ENCODE peak calls at places on chromosome 19, in five cellular contexts. One of them, this sample, is unnamed.

GRCh38 chr19:4077800-4078683 is 11.3 kb upstream of the ZBTB7A start:
- DNase-seq in A549: no peak
- DNase-seq in adrenal gland: peak; percentile 77
- DNase-seq in tibial nerve: peak; percentile 76
- DNase-seq in transverse colon: peak; percentile 86
- DNase-seq in this sample: no peak

GRCh38 chr19:3036119-3036794 is 7.2 kb upstream of the TLE2 start:
- DNase-seq in tibial nerve: peak; percentile 94
- DNase-seq in transverse colon: peak; percentile 96
- DNase-seq in adrenal gland: peak; percentile 96
- DNase-seq in A549: peak; percentile 90
- DNase-seq in this sample: peak; percentile 95

GRCh38 chr19:44539991-44540390 is 10.5 kb upstream of the CEACAM20 start:
- DNase-seq in tibial nerve: no peak
- DNase-seq in A549: no peak
- DNase-seq in transverse colon: no peak
- DNase-seq in adrenal gland: no peak
- DNase-seq in this sample: no peak

GRCh38 chr19:43779147-43779819 is 1.5 kb downstream of the KCNN4 start:
- DNase-seq in A549: no peak
- DNase-seq in adrenal gland: no peak
- DNase-seq in transverse colon: peak; percentile 82
- DNase-seq in tibial nerve: no peak
- DNase-seq in this sample: no peak

GRCh38 chr19:12647490-12648071 is 19.0 kb downstream of the MAN2B1 start:
- DNase-seq in tibial nerve: peak; percentile 18
- DNase-seq in transverse colon: peak; percentile 83
- DNase-seq in adrenal gland: peak; percentile 92
- DNase-seq in A549: no peak
- DNase-seq in this sample: no peak

GRCh38 chr19:13430790-13431582 is 75.3 kb downstream of the CACNA1A start:
- DNase-seq in transverse colon: peak; percentile 33
- DNase-seq in adrenal gland: peak; percentile 56
- DNase-seq in A549: peak; percentile 43
- DNase-seq in tibial nerve: peak; percentile 13
- DNase-seq in this sample: no peak

GRCh38 chr19:24101459-24102122 is 14.6 kb downstream of the ZNF254 start:
- DNase-seq in transverse colon: no peak
- DNase-seq in adrenal gland: no peak
- DNase-seq in tibial nerve: no peak
- DNase-seq in A549: no peak
- DNase-seq in this sample: no peak

GRCh38 chr19:28426110-28426901 is 786.6 kb downstream of the UQCRFS1 start:
- DNase-seq in adrenal gland: no peak
- DNase-seq in transverse colon: no peak
- DNase-seq in A549: no peak
- DNase-seq in tibial nerve: no peak
- DNase-seq in this sample: no peak

GRCh38 chr19:17402982-17403855 is 2.2 kb downstream of the BST2 start:
- DNase-seq in tibial nerve: no peak
- DNase-seq in A549: peak; percentile 49
- DNase-seq in adrenal gland: peak; percentile 80
- DNase-seq in transverse colon: no peak
- DNase-seq in this sample: no peak

GRCh38 chr19:48415395-48415794 is 21.9 kb downstream of the GRIN2D start:
- DNase-seq in A549: peak; percentile 93
- DNase-seq in transverse colon: peak; percentile 92
- DNase-seq in adrenal gland: peak; percentile 88
- DNase-seq in tibial nerve: peak; percentile 74
- DNase-seq in this sample: no peak

GRCh38 chr19:4103073-4103418 is 20.9 kb downstream of the MAP2K2 start:
- DNase-seq in transverse colon: no peak
- DNase-seq in adrenal gland: no peak
- DNase-seq in tibial nerve: no peak
- DNase-seq in A549: no peak
- DNase-seq in this sample: no peak

GRCh38 chr19:19366691-19367396 is 38.6 kb upstream of the GATAD2A start:
- DNase-seq in A549: peak; percentile 90
- DNase-seq in adrenal gland: peak; percentile 78
- DNase-seq in transverse colon: peak; percentile 86
- DNase-seq in tibial nerve: peak; percentile 37
- DNase-seq in this sample: no peak

GRCh38 chr19:39406656-39407393 is at the start of gene ZFP36:
- DNase-seq in A549: peak; percentile 93
- DNase-seq in tibial nerve: peak; percentile 95
- DNase-seq in transverse colon: peak; percentile 96
- DNase-seq in adrenal gland: peak; percentile 94
- DNase-seq in this sample: peak; percentile 98

GRCh38 chr19:36916991-36917390 is 859 bp downstream of the ZNF568 start:
- DNase-seq in adrenal gland: peak; percentile 31
- DNase-seq in transverse colon: no peak
- DNase-seq in tibial nerve: no peak
- DNase-seq in A549: peak; percentile 9
- DNase-seq in this sample: no peak

GRCh38 chr19:49335784-49336481 is 727 bp downstream of the CD37 start:
- DNase-seq in adrenal gland: no peak
- DNase-seq in tibial nerve: no peak
- DNase-seq in transverse colon: no peak
- DNase-seq in A549: no peak
- DNase-seq in this sample: peak; percentile 80

GRCh38 chr19:16037424-16038195 is 38.7 kb upstream of the TPM4 start:
- DNase-seq in tibial nerve: no peak
- DNase-seq in transverse colon: no peak
- DNase-seq in A549: no peak
- DNase-seq in adrenal gland: no peak
- DNase-seq in this sample: no peak

GRCh38 chr19:7415163-7415856 is 66.6 kb downstream of the ARHGEF18 start:
- DNase-seq in transverse colon: no peak
- DNase-seq in A549: peak; percentile 71
- DNase-seq in adrenal gland: no peak
- DNase-seq in tibial nerve: no peak
- DNase-seq in this sample: no peak

GRCh38 chr19:3699741-3700241 is 477 bp downstream of the PIP5K1C start:
- DNase-seq in transverse colon: no peak
- DNase-seq in tibial nerve: no peak
- DNase-seq in adrenal gland: no peak
- DNase-seq in A549: no peak
- DNase-seq in this sample: no peak

GRCh38 chr19:13859361-13859880 is 17.5 kb upstream of the NANOS3 start:
- DNase-seq in transverse colon: no peak
- DNase-seq in tibial nerve: no peak
- DNase-seq in adrenal gland: no peak
- DNase-seq in A549: peak; percentile 76
- DNase-seq in this sample: no peak

GRCh38 chr19:29588095-29588494 is 18.0 kb upstream of the POP4 start:
- DNase-seq in A549: no peak
- DNase-seq in adrenal gland: no peak
- DNase-seq in transverse colon: no peak
- DNase-seq in tibial nerve: no peak
- DNase-seq in this sample: no peak

GRCh38 chr19:34676697-34677385 is at the start of gene SCGB2B2:
- DNase-seq in adrenal gland: no peak
- DNase-seq in transverse colon: no peak
- DNase-seq in tibial nerve: no peak
- DNase-seq in A549: no peak
- DNase-seq in this sample: no peak

GRCh38 chr19:19661675-19662251 is 1.7 kb downstream of the ATP13A1 start:
- DNase-seq in A549: no peak
- DNase-seq in adrenal gland: no peak
- DNase-seq in tibial nerve: no peak
- DNase-seq in transverse colon: peak; percentile 45
- DNase-seq in this sample: peak; percentile 75

GRCh38 chr19:34961775-34962174 is 2.3 kb downstream of the ZNF792 start:
- DNase-seq in tibial nerve: no peak
- DNase-seq in transverse colon: no peak
- DNase-seq in A549: no peak
- DNase-seq in adrenal gland: no peak
- DNase-seq in this sample: no peak

GRCh38 chr19:33251076-33251475 is 25.4 kb upstream of the SLC7A10 start:
- DNase-seq in tibial nerve: no peak
- DNase-seq in adrenal gland: no peak
- DNase-seq in A549: no peak
- DNase-seq in transverse colon: no peak
- DNase-seq in this sample: no peak

GRCh38 chr19:16447015-16447384 is 24.8 kb downstream of the EPS15L1 start:
- DNase-seq in adrenal gland: peak; percentile 85
- DNase-seq in transverse colon: peak; percentile 50
- DNase-seq in A549: no peak
- DNase-seq in tibial nerve: peak; percentile 85
- DNase-seq in this sample: no peak

GRCh38 chr19:11046608-11047354 is 42.5 kb upstream of the LDLR start:
- DNase-seq in tibial nerve: no peak
- DNase-seq in adrenal gland: no peak
- DNase-seq in transverse colon: no peak
- DNase-seq in A549: no peak
- DNase-seq in this sample: no peak

GRCh38 chr19:3407556-3408516 is 41.5 kb downstream of the NFIC start:
- DNase-seq in transverse colon: no peak
- DNase-seq in adrenal gland: peak; percentile 63
- DNase-seq in A549: no peak
- DNase-seq in tibial nerve: peak; percentile 43
- DNase-seq in this sample: no peak

GRCh38 chr19:7863157-7863970 is 10.8 kb downstream of the PRR36 start:
- DNase-seq in transverse colon: no peak
- DNase-seq in adrenal gland: no peak
- DNase-seq in tibial nerve: no peak
- DNase-seq in A549: no peak
- DNase-seq in this sample: no peak

GRCh38 chr19:58558623-58559274 is 338 bp upstream of the UBE2M start:
- DNase-seq in transverse colon: peak; percentile 99
- DNase-seq in adrenal gland: peak; percentile 100
- DNase-seq in tibial nerve: peak; percentile 99
- DNase-seq in A549: peak; percentile 100
- DNase-seq in this sample: no peak

GRCh38 chr19:33302974-33303790 is 848 bp upstream of the CEBPA start:
- DNase-seq in adrenal gland: peak; percentile 47
- DNase-seq in A549: peak; percentile 73
- DNase-seq in transverse colon: peak; percentile 59
- DNase-seq in tibial nerve: no peak
- DNase-seq in this sample: no peak

GRCh38 chr19:12737666-12738351 is 512 bp downstream of the GET3 start:
- DNase-seq in A549: no peak
- DNase-seq in tibial nerve: no peak
- DNase-seq in adrenal gland: no peak
- DNase-seq in transverse colon: no peak
- DNase-seq in this sample: no peak

GRCh38 chr19:17358395-17358794 is 18.7 kb downstream of the PLVAP start:
- DNase-seq in tibial nerve: no peak
- DNase-seq in adrenal gland: no peak
- DNase-seq in transverse colon: no peak
- DNase-seq in A549: peak; percentile 50
- DNase-seq in this sample: no peak

GRCh38 chr19:4051175-4052101 is 15.3 kb downstream of the ZBTB7A start:
- DNase-seq in transverse colon: peak; percentile 62
- DNase-seq in A549: peak; percentile 39
- DNase-seq in adrenal gland: peak; percentile 78
- DNase-seq in tibial nerve: no peak
- DNase-seq in this sample: no peak

GRCh38 chr19:38248421-38248820 is 7.8 kb downstream of the PPP1R14A start:
- DNase-seq in adrenal gland: no peak
- DNase-seq in transverse colon: no peak
- DNase-seq in tibial nerve: no peak
- DNase-seq in A549: no peak
- DNase-seq in this sample: no peak
- H3K4me1 ChIP-seq in adrenal gland: peaks cover 50% of the 10 kb centered on the region
- H3K4me1 ChIP-seq in transverse colon: peaks cover 36% of the 10 kb centered on the region
- H3K4me1 ChIP-seq in tibial nerve: peaks cover 28% of the 10 kb centered on the region
- H3K4me1 ChIP-seq in A549: peaks cover 24% of the 10 kb centered on the region
- H3K4me1 ChIP-seq in this sample: peaks cover 24% of the 10 kb centered on the region

GRCh38 chr19:40445945-40446784 is 2.0 kb upstream of the SERTAD3 start:
- DNase-seq in adrenal gland: no peak
- DNase-seq in tibial nerve: no peak
- DNase-seq in A549: peak; percentile 73
- DNase-seq in transverse colon: peak; percentile 60
- DNase-seq in this sample: no peak
- TF ChIP-seq POLR2A in adrenal gland: no peak
- TF ChIP-seq POLR2A in tibial nerve: no peak
- TF ChIP-seq POLR2A in A549: no peak
- TF ChIP-seq POLR2A in transverse colon: peak; percentile 44
- TF ChIP-seq POLR2A in this sample: no peak

GRCh38 chr19:1787116-1787515 is 25.0 kb downstream of the ATP8B3 start:
- DNase-seq in adrenal gland: no peak
- DNase-seq in tibial nerve: no peak
- DNase-seq in A549: no peak
- DNase-seq in transverse colon: no peak
- DNase-seq in this sample: no peak
- H3K4me1 ChIP-seq in adrenal gland: no peaks in the 10 kb centered on the region
- H3K4me1 ChIP-seq in tibial nerve: no peaks in the 10 kb centered on the region
- H3K4me1 ChIP-seq in A549: no peaks in the 10 kb centered on the region
- H3K4me1 ChIP-seq in transverse colon: no peaks in the 10 kb centered on the region
- H3K4me1 ChIP-seq in this sample: peaks cover 13% of the 10 kb centered on the region

DNA sequence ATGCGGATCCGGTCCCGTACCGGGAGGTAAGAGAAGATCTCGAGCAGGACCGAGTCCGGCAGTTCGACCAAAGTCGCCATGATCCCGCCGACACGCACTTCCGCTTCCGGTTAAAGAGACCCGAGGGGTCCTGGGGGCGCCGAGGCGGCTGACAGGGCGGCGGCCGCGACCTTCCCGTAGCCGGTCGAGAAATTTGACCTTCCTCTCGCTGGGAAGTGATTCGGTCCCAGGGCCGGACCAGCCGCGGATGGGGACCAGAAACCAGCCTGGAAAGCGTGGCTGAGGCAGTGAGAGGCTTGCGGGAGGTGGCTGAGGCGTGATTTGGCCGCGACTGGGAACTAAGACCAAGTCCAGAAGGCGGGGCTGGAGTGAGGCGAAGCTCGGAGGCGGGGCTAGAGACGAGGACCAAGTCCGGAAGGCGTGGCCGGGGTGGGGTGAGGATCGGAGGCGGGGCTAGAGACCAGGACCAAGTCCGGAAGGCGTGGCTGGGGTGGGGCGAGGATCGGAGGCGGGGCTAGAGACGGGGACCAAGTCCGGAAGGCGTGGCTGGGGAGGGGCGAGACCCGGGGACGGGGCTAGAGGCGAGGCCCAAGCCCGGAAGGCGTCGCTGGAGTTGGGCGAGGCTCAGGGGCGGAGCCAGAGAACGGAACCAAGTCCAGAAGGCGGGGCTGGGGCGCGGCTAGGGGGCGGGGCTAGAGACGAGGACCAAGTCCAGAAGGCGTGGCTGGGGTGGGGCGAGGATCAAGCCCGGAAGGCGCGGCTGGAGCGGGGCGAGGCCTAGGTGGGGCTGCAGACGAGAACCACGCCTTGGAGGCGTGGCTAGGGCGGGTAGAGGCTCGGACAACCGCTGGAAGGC is at the start of gene FBXL12:
- DNase-seq in A549: peak; percentile 99
- DNase-seq in adrenal gland: peak; percentile 100
- DNase-seq in transverse colon: peak; percentile 100
- DNase-seq in tibial nerve: peak; percentile 100
- DNase-seq in this sample: peak; percentile 99
- TF ChIP-seq POLR2A in A549: peak; percentile 75
- TF ChIP-seq POLR2A in adrenal gland: peak; percentile 78
- TF ChIP-seq POLR2A in transverse colon: peak; percentile 94
- TF ChIP-seq POLR2A in tibial nerve: peak; percentile 91
- TF ChIP-seq POLR2A in this sample: peak; percentile 80